ENCODE peak calls at places on chromosomes 12 and 14, in ten cellular contexts. One of them, this sample, is unnamed.

GRCh38 chr12:109568486-109568885 is 4.8 kb downstream of the MMAB start:
- DNase-seq in GM10248: no peak
- DNase-seq in glutamatergic neuron: no peak
- DNase-seq in esophagus squamous epithelium: no peak
- DNase-seq in activated CD8-positive, alpha-beta T cell treated with anti-CD3 and anti-CD28 coated beads for 36 hours: no peak
- DNase-seq in OCI-LY7: no peak
- DNase-seq in lower lobe of right lung: no peak
- DNase-seq in lower leg skin: no peak
- DNase-seq in AG09309: no peak
- DNase-seq in Panc1: no peak
- DNase-seq in this sample: no peak

GRCh38 chr12:10389941-10390340 is at the start of gene KLRK1:
- DNase-seq in AG09309: no peak
- DNase-seq in GM10248: no peak
- DNase-seq in activated CD8-positive, alpha-beta T cell treated with anti-CD3 and anti-CD28 coated beads for 36 hours: no peak
- DNase-seq in lower lobe of right lung: no peak
- DNase-seq in Panc1: no peak
- DNase-seq in glutamatergic neuron: no peak
- DNase-seq in lower leg skin: no peak
- DNase-seq in esophagus squamous epithelium: no peak
- DNase-seq in OCI-LY7: no peak
- DNase-seq in this sample: no peak

GRCh38 chr14:81478446-81478845 is 55.2 kb downstream of the SEL1L start:
- DNase-seq in Panc1: no peak
- DNase-seq in glutamatergic neuron: no peak
- DNase-seq in lower lobe of right lung: no peak
- DNase-seq in lower leg skin: no peak
- DNase-seq in GM10248: no peak
- DNase-seq in AG09309: no peak
- DNase-seq in OCI-LY7: peak
- DNase-seq in esophagus squamous epithelium: no peak
- DNase-seq in activated CD8-positive, alpha-beta T cell treated with anti-CD3 and anti-CD28 coated beads for 36 hours: no peak
- DNase-seq in this sample: no peak

GRCh38 chr14:105150368-105151111 is 18.0 kb downstream of the JAG2 start:
- DNase-seq in activated CD8-positive, alpha-beta T cell treated with anti-CD3 and anti-CD28 coated beads for 36 hours: no peak
- DNase-seq in Panc1: no peak
- DNase-seq in glutamatergic neuron: peak
- DNase-seq in GM10248: no peak
- DNase-seq in esophagus squamous epithelium: no peak
- DNase-seq in lower leg skin: no peak
- DNase-seq in lower lobe of right lung: peak
- DNase-seq in OCI-LY7: no peak
- DNase-seq in AG09309: no peak
- DNase-seq in this sample: no peak

GRCh38 chr12:108868781-108869180 is 11.1 kb upstream of the DAO start:
- DNase-seq in activated CD8-positive, alpha-beta T cell treated with anti-CD3 and anti-CD28 coated beads for 36 hours: no peak
- DNase-seq in GM10248: no peak
- DNase-seq in Panc1: no peak
- DNase-seq in AG09309: no peak
- DNase-seq in lower lobe of right lung: no peak
- DNase-seq in OCI-LY7: no peak
- DNase-seq in esophagus squamous epithelium: no peak
- DNase-seq in glutamatergic neuron: no peak
- DNase-seq in lower leg skin: no peak
- DNase-seq in this sample: no peak

GRCh38 chr12:104220931-104221330 is 5.4 kb downstream of the TXNRD1 start:
- DNase-seq in OCI-LY7: no peak
- DNase-seq in GM10248: no peak
- DNase-seq in lower lobe of right lung: no peak
- DNase-seq in Panc1: no peak
- DNase-seq in activated CD8-positive, alpha-beta T cell treated with anti-CD3 and anti-CD28 coated beads for 36 hours: peak
- DNase-seq in lower leg skin: no peak
- DNase-seq in glutamatergic neuron: no peak
- DNase-seq in esophagus squamous epithelium: no peak
- DNase-seq in AG09309: no peak
- DNase-seq in this sample: no peak

GRCh38 chr12:89781961-89782360 is 73.3 kb upstream of the ATP2B1 start:
- DNase-seq in OCI-LY7: no peak
- DNase-seq in glutamatergic neuron: no peak
- DNase-seq in Panc1: no peak
- DNase-seq in lower lobe of right lung: no peak
- DNase-seq in GM10248: no peak
- DNase-seq in AG09309: no peak
- DNase-seq in esophagus squamous epithelium: no peak
- DNase-seq in activated CD8-positive, alpha-beta T cell treated with anti-CD3 and anti-CD28 coated beads for 36 hours: no peak
- DNase-seq in lower leg skin: no peak
- DNase-seq in this sample: no peak

GRCh38 chr12:116693259-116694227 is 44.3 kb downstream of the SPRING1 start:
- DNase-seq in glutamatergic neuron: no peak
- DNase-seq in activated CD8-positive, alpha-beta T cell treated with anti-CD3 and anti-CD28 coated beads for 36 hours: no peak
- DNase-seq in GM10248: peak
- DNase-seq in OCI-LY7: no peak
- DNase-seq in esophagus squamous epithelium: no peak
- DNase-seq in lower lobe of right lung: no peak
- DNase-seq in AG09309: no peak
- DNase-seq in Panc1: no peak
- DNase-seq in lower leg skin: peak
- DNase-seq in this sample: no peak

GRCh38 chr12:95710386-95710785 is 80.2 kb downstream of the NTN4 start:
- DNase-seq in GM10248: no peak
- DNase-seq in lower lobe of right lung: no peak
- DNase-seq in activated CD8-positive, alpha-beta T cell treated with anti-CD3 and anti-CD28 coated beads for 36 hours: no peak
- DNase-seq in lower leg skin: no peak
- DNase-seq in OCI-LY7: no peak
- DNase-seq in AG09309: no peak
- DNase-seq in glutamatergic neuron: no peak
- DNase-seq in Panc1: no peak
- DNase-seq in esophagus squamous epithelium: no peak
- DNase-seq in this sample: no peak

GRCh38 chr12:79329933-79330332 is 360.8 kb downstream of the PAWR start:
- DNase-seq in lower lobe of right lung: no peak
- DNase-seq in OCI-LY7: no peak
- DNase-seq in glutamatergic neuron: no peak
- DNase-seq in activated CD8-positive, alpha-beta T cell treated with anti-CD3 and anti-CD28 coated beads for 36 hours: no peak
- DNase-seq in GM10248: no peak
- DNase-seq in Panc1: no peak
- DNase-seq in lower leg skin: no peak
- DNase-seq in AG09309: peak
- DNase-seq in esophagus squamous epithelium: no peak
- DNase-seq in this sample: no peak

GRCh38 chr12:47107926-47108325 is 28.2 kb upstream of the AMIGO2 start:
- DNase-seq in lower leg skin: no peak
- DNase-seq in OCI-LY7: no peak
- DNase-seq in Panc1: no peak
- DNase-seq in activated CD8-positive, alpha-beta T cell treated with anti-CD3 and anti-CD28 coated beads for 36 hours: no peak
- DNase-seq in lower lobe of right lung: no peak
- DNase-seq in esophagus squamous epithelium: no peak
- DNase-seq in glutamatergic neuron: no peak
- DNase-seq in GM10248: no peak
- DNase-seq in AG09309: no peak
- DNase-seq in this sample: no peak

GRCh38 chr12:132953163-132953425 is 3.0 kb downstream of the ZNF605 start:
- DNase-seq in lower leg skin: peak
- DNase-seq in OCI-LY7: no peak
- DNase-seq in GM10248: no peak
- DNase-seq in Panc1: no peak
- DNase-seq in activated CD8-positive, alpha-beta T cell treated with anti-CD3 and anti-CD28 coated beads for 36 hours: no peak
- DNase-seq in AG09309: no peak
- DNase-seq in esophagus squamous epithelium: no peak
- DNase-seq in glutamatergic neuron: no peak
- DNase-seq in lower lobe of right lung: no peak
- DNase-seq in this sample: no peak

GRCh38 chr14:90388982-90389381 is 7.8 kb upstream of the CALM1 start:
- DNase-seq in GM10248: no peak
- DNase-seq in lower lobe of right lung: no peak
- DNase-seq in OCI-LY7: no peak
- DNase-seq in glutamatergic neuron: no peak
- DNase-seq in lower leg skin: no peak
- DNase-seq in activated CD8-positive, alpha-beta T cell treated with anti-CD3 and anti-CD28 coated beads for 36 hours: peak
- DNase-seq in esophagus squamous epithelium: no peak
- DNase-seq in Panc1: no peak
- DNase-seq in AG09309: no peak
- DNase-seq in this sample: no peak

GRCh38 chr14:89242871-89243270 is 174.2 kb downstream of the FOXN3 start:
- DNase-seq in Panc1: no peak
- DNase-seq in esophagus squamous epithelium: no peak
- DNase-seq in activated CD8-positive, alpha-beta T cell treated with anti-CD3 and anti-CD28 coated beads for 36 hours: no peak
- DNase-seq in AG09309: no peak
- DNase-seq in lower lobe of right lung: no peak
- DNase-seq in lower leg skin: no peak
- DNase-seq in GM10248: no peak
- DNase-seq in OCI-LY7: no peak
- DNase-seq in glutamatergic neuron: peak
- DNase-seq in this sample: no peak

GRCh38 chr12:94047781-94048567 is 100.4 kb upstream of the PLXNC1 start:
- DNase-seq in GM10248: no peak
- DNase-seq in OCI-LY7: no peak
- DNase-seq in activated CD8-positive, alpha-beta T cell treated with anti-CD3 and anti-CD28 coated beads for 36 hours: no peak
- DNase-seq in AG09309: no peak
- DNase-seq in esophagus squamous epithelium: no peak
- DNase-seq in glutamatergic neuron: no peak
- DNase-seq in Panc1: no peak
- DNase-seq in lower leg skin: no peak
- DNase-seq in lower lobe of right lung: no peak
- DNase-seq in this sample: no peak

GRCh38 chr12:57868870-57869609 is 22.5 kb upstream of the CTDSP2 start:
- DNase-seq in lower leg skin: peak
- DNase-seq in glutamatergic neuron: peak
- DNase-seq in AG09309: no peak
- DNase-seq in lower lobe of right lung: no peak
- DNase-seq in Panc1: no peak
- DNase-seq in esophagus squamous epithelium: no peak
- DNase-seq in GM10248: no peak
- DNase-seq in activated CD8-positive, alpha-beta T cell treated with anti-CD3 and anti-CD28 coated beads for 36 hours: no peak
- DNase-seq in OCI-LY7: no peak
- DNase-seq in this sample: no peak

GRCh38 chr12:94175763-94176660 is 27.6 kb downstream of the PLXNC1 start:
- DNase-seq in glutamatergic neuron: no peak
- DNase-seq in Panc1: no peak
- DNase-seq in AG09309: no peak
- DNase-seq in activated CD8-positive, alpha-beta T cell treated with anti-CD3 and anti-CD28 coated beads for 36 hours: no peak
- DNase-seq in lower leg skin: no peak
- DNase-seq in GM10248: no peak
- DNase-seq in lower lobe of right lung: no peak
- DNase-seq in OCI-LY7: peak
- DNase-seq in esophagus squamous epithelium: no peak
- DNase-seq in this sample: no peak

GRCh38 chr12:113016796-113017195 is 38.5 kb downstream of the OAS2 start:
- DNase-seq in lower leg skin: no peak
- DNase-seq in GM10248: no peak
- DNase-seq in AG09309: no peak
- DNase-seq in glutamatergic neuron: no peak
- DNase-seq in OCI-LY7: no peak
- DNase-seq in esophagus squamous epithelium: no peak
- DNase-seq in lower lobe of right lung: no peak
- DNase-seq in activated CD8-positive, alpha-beta T cell treated with anti-CD3 and anti-CD28 coated beads for 36 hours: no peak
- DNase-seq in Panc1: no peak
- DNase-seq in this sample: no peak

GRCh38 chr14:68566075-68566474 is 226.8 kb downstream of the ZFP36L1 start:
- DNase-seq in Panc1: no peak
- DNase-seq in lower lobe of right lung: no peak
- DNase-seq in activated CD8-positive, alpha-beta T cell treated with anti-CD3 and anti-CD28 coated beads for 36 hours: no peak
- DNase-seq in OCI-LY7: no peak
- DNase-seq in esophagus squamous epithelium: no peak
- DNase-seq in AG09309: no peak
- DNase-seq in glutamatergic neuron: no peak
- DNase-seq in lower leg skin: no peak
- DNase-seq in GM10248: no peak
- DNase-seq in this sample: no peak

GRCh38 chr12:76083761-76084276 is 666 bp downstream of the NAP1L1 start:
- DNase-seq in lower lobe of right lung: peak
- DNase-seq in GM10248: peak
- DNase-seq in AG09309: no peak
- DNase-seq in OCI-LY7: peak
- DNase-seq in activated CD8-positive, alpha-beta T cell treated with anti-CD3 and anti-CD28 coated beads for 36 hours: peak
- DNase-seq in Panc1: no peak
- DNase-seq in lower leg skin: peak
- DNase-seq in esophagus squamous epithelium: no peak
- DNase-seq in glutamatergic neuron: peak
- DNase-seq in this sample: peak
- TF ChIP-seq CTCF in lower lobe of right lung: no peak
- TF ChIP-seq CTCF in GM10248: no peak
- TF ChIP-seq CTCF in AG09309: no peak
- TF ChIP-seq CTCF in OCI-LY7: no peak
- TF ChIP-seq CTCF in activated CD8-positive, alpha-beta T cell treated with anti-CD3 and anti-CD28 coated beads for 36 hours: no peak
- TF ChIP-seq CTCF in Panc1: no peak
- TF ChIP-seq CTCF in lower leg skin: no peak
- TF ChIP-seq CTCF in esophagus squamous epithelium: no peak
- TF ChIP-seq CTCF in glutamatergic neuron: no peak
- TF ChIP-seq CTCF in this sample: no peak

GRCh38 chr12:55132816-55133215 is 6.6 kb downstream of the OR9K2 start:
- DNase-seq in Panc1: no peak
- DNase-seq in activated CD8-positive, alpha-beta T cell treated with anti-CD3 and anti-CD28 coated beads for 36 hours: no peak
- DNase-seq in glutamatergic neuron: no peak
- DNase-seq in GM10248: no peak
- DNase-seq in lower leg skin: no peak
- DNase-seq in AG09309: no peak
- DNase-seq in lower lobe of right lung: no peak
- DNase-seq in OCI-LY7: no peak
- DNase-seq in esophagus squamous epithelium: no peak
- DNase-seq in this sample: no peak
- TF ChIP-seq CTCF in Panc1: peak
- TF ChIP-seq CTCF in activated CD8-positive, alpha-beta T cell treated with anti-CD3 and anti-CD28 coated beads for 36 hours: no peak
- TF ChIP-seq CTCF in glutamatergic neuron: peak
- TF ChIP-seq CTCF in GM10248: no peak
- TF ChIP-seq CTCF in lower leg skin: no peak
- TF ChIP-seq CTCF in AG09309: no peak
- TF ChIP-seq CTCF in lower lobe of right lung: no peak
- TF ChIP-seq CTCF in OCI-LY7: peak
- TF ChIP-seq CTCF in esophagus squamous epithelium: no peak
- TF ChIP-seq CTCF in this sample: no peak

GRCh38 chr12:25130741-25131188 is 64.2 kb downstream of the DNAI7 start:
- DNase-seq in GM10248: peak
- DNase-seq in lower lobe of right lung: no peak
- DNase-seq in Panc1: peak
- DNase-seq in glutamatergic neuron: no peak
- DNase-seq in OCI-LY7: peak
- DNase-seq in esophagus squamous epithelium: no peak
- DNase-seq in activated CD8-positive, alpha-beta T cell treated with anti-CD3 and anti-CD28 coated beads for 36 hours: no peak
- DNase-seq in AG09309: peak
- DNase-seq in lower leg skin: no peak
- DNase-seq in this sample: no peak

GRCh38 chr12:25131270-25131669 is 63.7 kb downstream of the DNAI7 start:
- DNase-seq in esophagus squamous epithelium: no peak
- DNase-seq in OCI-LY7: no peak
- DNase-seq in AG09309: no peak
- DNase-seq in Panc1: no peak
- DNase-seq in glutamatergic neuron: no peak
- DNase-seq in activated CD8-positive, alpha-beta T cell treated with anti-CD3 and anti-CD28 coated beads for 36 hours: no peak
- DNase-seq in lower leg skin: no peak
- DNase-seq in GM10248: no peak
- DNase-seq in lower lobe of right lung: no peak
- DNase-seq in this sample: no peak

GRCh38 chr12:25135531-25136154 is 59.3 kb downstream of the DNAI7 start:
- DNase-seq in GM10248: no peak
- DNase-seq in esophagus squamous epithelium: no peak
- DNase-seq in Panc1: no peak
- DNase-seq in glutamatergic neuron: no peak
- DNase-seq in lower leg skin: no peak
- DNase-seq in OCI-LY7: peak
- DNase-seq in activated CD8-positive, alpha-beta T cell treated with anti-CD3 and anti-CD28 coated beads for 36 hours: peak
- DNase-seq in lower lobe of right lung: no peak
- DNase-seq in AG09309: no peak
- DNase-seq in this sample: no peak
- TF ChIP-seq CTCF in GM10248: peak
- TF ChIP-seq CTCF in esophagus squamous epithelium: no peak
- TF ChIP-seq CTCF in Panc1: peak
- TF ChIP-seq CTCF in glutamatergic neuron: no peak
- TF ChIP-seq CTCF in lower leg skin: no peak
- TF ChIP-seq CTCF in OCI-LY7: peak
- TF ChIP-seq CTCF in activated CD8-positive, alpha-beta T cell treated with anti-CD3 and anti-CD28 coated beads for 36 hours: no peak
- TF ChIP-seq CTCF in lower lobe of right lung: no peak
- TF ChIP-seq CTCF in AG09309: no peak
- TF ChIP-seq CTCF in this sample: no peak

GRCh38 chr12:70366581-70367267 is 634 bp downstream of the KCNMB4 start:
- DNase-seq in esophagus squamous epithelium: no peak
- DNase-seq in OCI-LY7: peak
- DNase-seq in lower leg skin: peak
- DNase-seq in AG09309: no peak
- DNase-seq in glutamatergic neuron: peak
- DNase-seq in GM10248: peak
- DNase-seq in Panc1: no peak
- DNase-seq in activated CD8-positive, alpha-beta T cell treated with anti-CD3 and anti-CD28 coated beads for 36 hours: peak
- DNase-seq in lower lobe of right lung: peak
- DNase-seq in this sample: peak
- TF ChIP-seq CTCF in esophagus squamous epithelium: no peak
- TF ChIP-seq CTCF in OCI-LY7: no peak
- TF ChIP-seq CTCF in lower leg skin: no peak
- TF ChIP-seq CTCF in AG09309: no peak
- TF ChIP-seq CTCF in glutamatergic neuron: no peak
- TF ChIP-seq CTCF in GM10248: no peak
- TF ChIP-seq CTCF in Panc1: no peak
- TF ChIP-seq CTCF in activated CD8-positive, alpha-beta T cell treated with anti-CD3 and anti-CD28 coated beads for 36 hours: no peak
- TF ChIP-seq CTCF in lower lobe of right lung: no peak
- TF ChIP-seq CTCF in this sample: no peak

This sample was measured in omental fat pad.